ENCODE peak calls at places on chromosome 10, in seven cellular contexts. One of them, this sample, is unnamed.

GRCh38 chr10:42552188-42553063 is 85.9 kb downstream of the ZNF33B start:
- DNase-seq in GM12892: peak; percentile 70
- DNase-seq in stomach: peak; percentile 97
- DNase-seq in adrenal gland: peak; percentile 97
- DNase-seq in Peyer's patch: peak; percentile 95
- DNase-seq in IMR-90: peak; percentile 97
- DNase-seq in HCT116: peak; percentile 95
- DNase-seq in this sample: peak; percentile 80

GRCh38 chr10:46534828-46535524 is 21.5 kb downstream of the GPRIN2 start:
- DNase-seq in GM12892: no peak
- DNase-seq in IMR-90: no peak
- DNase-seq in HCT116: no peak
- DNase-seq in Peyer's patch: no peak
- DNase-seq in stomach: peak; percentile 21
- DNase-seq in adrenal gland: no peak
- DNase-seq in this sample: no peak

GRCh38 chr10:127740596-127740995 is 3.6 kb downstream of the FOXI2 start:
- DNase-seq in stomach: no peak
- DNase-seq in IMR-90: no peak
- DNase-seq in adrenal gland: peak; percentile 44
- DNase-seq in HCT116: no peak
- DNase-seq in GM12892: no peak
- DNase-seq in Peyer's patch: no peak
- DNase-seq in this sample: no peak

GRCh38 chr10:63666836-63667383 is 145.7 kb downstream of the REEP3 start:
- DNase-seq in GM12892: peak; percentile 27
- DNase-seq in IMR-90: peak; percentile 94
- DNase-seq in adrenal gland: peak; percentile 32
- DNase-seq in stomach: no peak
- DNase-seq in HCT116: no peak
- DNase-seq in Peyer's patch: no peak
- DNase-seq in this sample: no peak

GRCh38 chr10:33215154-33215553 is 119.3 kb downstream of the NRP1 start:
- DNase-seq in IMR-90: peak; percentile 77
- DNase-seq in stomach: no peak
- DNase-seq in HCT116: no peak
- DNase-seq in adrenal gland: no peak
- DNase-seq in Peyer's patch: no peak
- DNase-seq in GM12892: no peak
- DNase-seq in this sample: no peak

GRCh38 chr10:132516771-132517725 is 20.5 kb upstream of the INPP5A start:
- DNase-seq in Peyer's patch: peak; percentile 77
- DNase-seq in GM12892: no peak
- DNase-seq in IMR-90: peak; percentile 96
- DNase-seq in stomach: peak; percentile 87
- DNase-seq in HCT116: no peak
- DNase-seq in adrenal gland: peak; percentile 97
- DNase-seq in this sample: peak; percentile 92

GRCh38 chr10:131146790-131147189 is 164.7 kb downstream of the TCERG1L start:
- DNase-seq in GM12892: no peak
- DNase-seq in HCT116: no peak
- DNase-seq in stomach: no peak
- DNase-seq in IMR-90: no peak
- DNase-seq in Peyer's patch: no peak
- DNase-seq in adrenal gland: peak; percentile 21
- DNase-seq in this sample: no peak

GRCh38 chr10:61319550-61320256 is 133.5 kb downstream of the TMEM26 start:
- DNase-seq in Peyer's patch: no peak
- DNase-seq in stomach: no peak
- DNase-seq in GM12892: no peak
- DNase-seq in adrenal gland: no peak
- DNase-seq in HCT116: no peak
- DNase-seq in IMR-90: peak; percentile 6
- DNase-seq in this sample: no peak

GRCh38 chr10:68560201-68560915 is at the start of gene TET1:
- DNase-seq in GM12892: peak; percentile 41
- DNase-seq in HCT116: peak; percentile 33
- DNase-seq in adrenal gland: peak; percentile 41
- DNase-seq in Peyer's patch: peak; percentile 49
- DNase-seq in IMR-90: peak; percentile 59
- DNase-seq in stomach: peak; percentile 46
- DNase-seq in this sample: peak; percentile 80
- TF ChIP-seq POLR2A in GM12892: no peak
- TF ChIP-seq POLR2A in HCT116: peak; percentile 64
- TF ChIP-seq POLR2A in adrenal gland: no peak
- TF ChIP-seq POLR2A in Peyer's patch: peak; percentile 13
- TF ChIP-seq POLR2A in IMR-90: peak; percentile 29
- TF ChIP-seq POLR2A in stomach: no peak
- TF ChIP-seq POLR2A in this sample: peak; percentile 52

GRCh38 chr10:3909339-3909738 is 124.3 kb upstream of the KLF6 start:
- DNase-seq in adrenal gland: no peak
- DNase-seq in IMR-90: no peak
- DNase-seq in HCT116: no peak
- DNase-seq in Peyer's patch: no peak
- DNase-seq in GM12892: no peak
- DNase-seq in stomach: no peak
- DNase-seq in this sample: no peak

GRCh38 chr10:3914702-3915101 is 129.7 kb upstream of the KLF6 start:
- DNase-seq in adrenal gland: no peak
- DNase-seq in HCT116: no peak
- DNase-seq in IMR-90: no peak
- DNase-seq in stomach: no peak
- DNase-seq in Peyer's patch: no peak
- DNase-seq in GM12892: no peak
- DNase-seq in this sample: no peak

GRCh38 chr10:3911241-3911640 is 126.2 kb upstream of the KLF6 start:
- DNase-seq in adrenal gland: no peak
- DNase-seq in GM12892: no peak
- DNase-seq in IMR-90: no peak
- DNase-seq in HCT116: no peak
- DNase-seq in stomach: no peak
- DNase-seq in Peyer's patch: no peak
- DNase-seq in this sample: no peak

GRCh38 chr10:3908183-3908582 is 123.2 kb upstream of the KLF6 start:
- DNase-seq in HCT116: no peak
- DNase-seq in stomach: no peak
- DNase-seq in GM12892: no peak
- DNase-seq in IMR-90: no peak
- DNase-seq in adrenal gland: no peak
- DNase-seq in Peyer's patch: no peak
- DNase-seq in this sample: no peak

DNA sequence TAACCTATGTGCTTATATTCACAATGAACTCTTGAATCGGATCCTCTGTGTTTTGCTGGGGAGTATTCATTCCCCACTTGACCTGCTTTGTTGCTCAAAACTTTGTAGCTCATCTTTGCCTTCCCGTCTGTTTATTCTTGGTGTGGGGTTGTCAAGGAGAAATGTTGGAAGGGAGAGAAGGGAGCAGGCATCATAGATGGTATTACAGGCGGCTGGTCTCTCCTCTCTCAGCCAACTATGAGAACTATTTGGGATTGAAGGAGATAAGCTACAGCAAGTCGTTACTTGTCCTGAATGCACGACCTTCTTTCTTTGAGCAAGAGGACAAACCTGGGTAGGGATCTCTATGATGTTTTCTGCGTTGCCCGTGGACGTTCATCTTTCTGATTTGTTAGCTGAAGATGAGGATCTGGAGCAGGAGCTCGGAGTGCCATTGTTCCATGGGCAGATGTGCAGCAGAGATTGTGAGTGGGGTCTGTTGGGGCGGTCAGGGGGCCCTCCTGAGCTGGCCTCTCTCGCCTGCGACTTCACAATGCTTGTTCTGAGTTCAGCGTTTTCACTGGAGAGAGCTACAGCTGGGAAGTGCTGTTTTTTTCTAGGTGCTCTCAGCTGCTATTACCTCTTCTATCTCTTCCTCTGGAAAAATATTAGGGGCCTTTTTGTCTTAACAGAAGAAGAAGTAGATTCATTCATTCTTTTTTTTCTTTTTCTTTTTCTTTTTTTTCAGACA is 126.9 kb upstream of the KLF6 start:
- DNase-seq in GM12892: no peak
- DNase-seq in Peyer's patch: no peak
- DNase-seq in stomach: no peak
- DNase-seq in IMR-90: peak; percentile 31
- DNase-seq in HCT116: no peak
- DNase-seq in adrenal gland: no peak
- DNase-seq in this sample: no peak
- TF ChIP-seq POLR2A in GM12892: no peak
- TF ChIP-seq POLR2A in Peyer's patch: no peak
- TF ChIP-seq POLR2A in stomach: no peak
- TF ChIP-seq POLR2A in IMR-90: no peak
- TF ChIP-seq POLR2A in HCT116: no peak
- TF ChIP-seq POLR2A in adrenal gland: no peak
- TF ChIP-seq POLR2A in this sample: no peak

GRCh38 chr10:87873656-87874055 is 10.2 kb downstream of the PTEN start:
- DNase-seq in Peyer's patch: no peak
- DNase-seq in GM12892: no peak
- DNase-seq in HCT116: no peak
- DNase-seq in IMR-90: no peak
- DNase-seq in adrenal gland: no peak
- DNase-seq in stomach: no peak
- DNase-seq in this sample: no peak

GRCh38 chr10:87875929-87876571 is 12.6 kb downstream of the PTEN start:
- DNase-seq in GM12892: no peak
- DNase-seq in HCT116: no peak
- DNase-seq in IMR-90: no peak
- DNase-seq in Peyer's patch: no peak
- DNase-seq in adrenal gland: no peak
- DNase-seq in stomach: no peak
- DNase-seq in this sample: no peak

GRCh38 chr10:87882555-87883294 is 19.3 kb downstream of the PTEN start:
- DNase-seq in adrenal gland: no peak
- DNase-seq in GM12892: no peak
- DNase-seq in HCT116: no peak
- DNase-seq in stomach: no peak
- DNase-seq in IMR-90: no peak
- DNase-seq in Peyer's patch: no peak
- DNase-seq in this sample: no peak

DNA sequence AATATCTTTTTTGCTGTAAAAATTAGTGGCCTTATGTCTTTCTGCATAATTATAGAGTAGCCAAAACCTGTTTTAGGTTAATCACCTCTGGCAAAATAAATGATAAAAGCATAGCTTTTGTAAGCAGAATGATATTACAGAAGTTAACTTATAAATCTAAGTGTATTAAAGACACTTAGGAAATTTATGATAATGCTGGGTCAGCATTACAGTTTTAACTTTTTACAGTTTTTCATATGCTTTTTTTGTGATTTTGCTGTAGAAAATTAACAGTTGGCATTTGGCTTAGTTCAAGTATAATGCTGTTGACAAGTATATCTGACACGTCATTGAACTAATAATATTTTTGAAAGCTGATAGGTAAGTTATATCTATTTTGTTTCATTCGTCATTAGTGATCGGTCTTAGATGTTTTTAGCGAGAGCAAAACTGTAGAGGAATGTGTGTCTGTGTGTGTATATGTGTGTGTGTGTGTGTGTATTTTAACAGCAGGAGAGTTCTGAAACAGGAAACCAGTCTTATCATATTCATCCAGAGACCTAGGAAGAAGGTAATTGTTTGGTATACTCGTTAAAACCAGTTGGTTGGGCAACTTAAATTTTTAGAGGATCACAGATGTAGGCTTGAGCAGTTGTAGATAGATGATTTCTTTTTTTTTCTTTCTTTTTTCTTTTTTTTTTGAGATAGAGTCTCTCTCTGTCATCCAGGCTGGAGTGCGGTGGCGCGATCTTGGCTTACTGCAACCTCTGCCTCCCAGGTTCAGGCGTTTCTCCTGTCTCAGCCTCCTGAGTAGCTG is 15.4 kb downstream of the PTEN start:
- DNase-seq in adrenal gland: no peak
- DNase-seq in Peyer's patch: no peak
- DNase-seq in GM12892: no peak
- DNase-seq in IMR-90: no peak
- DNase-seq in HCT116: no peak
- DNase-seq in stomach: no peak
- DNase-seq in this sample: no peak
- TF ChIP-seq POLR2A in adrenal gland: no peak
- TF ChIP-seq POLR2A in Peyer's patch: no peak
- TF ChIP-seq POLR2A in GM12892: no peak
- TF ChIP-seq POLR2A in IMR-90: no peak
- TF ChIP-seq POLR2A in HCT116: no peak
- TF ChIP-seq POLR2A in stomach: no peak
- TF ChIP-seq POLR2A in this sample: no peak

GRCh38 chr10:68332259-68333057 is at the start of gene PBLD:
- DNase-seq in HCT116: peak; percentile 43
- DNase-seq in adrenal gland: peak; percentile 85
- DNase-seq in GM12892: peak; percentile 27
- DNase-seq in stomach: peak; percentile 73
- DNase-seq in Peyer's patch: peak; percentile 84
- DNase-seq in IMR-90: peak; percentile 74
- DNase-seq in this sample: peak; percentile 28
- TF ChIP-seq POLR2A in HCT116: no peak
- TF ChIP-seq POLR2A in adrenal gland: peak; percentile 94
- TF ChIP-seq POLR2A in GM12892: peak; percentile 71
- TF ChIP-seq POLR2A in stomach: peak; percentile 51
- TF ChIP-seq POLR2A in Peyer's patch: peak; percentile 61
- TF ChIP-seq POLR2A in IMR-90: peak; percentile 89
- TF ChIP-seq POLR2A in this sample: peak; percentile 72

GRCh38 chr10:22251751-22252285 is 34.0 kb upstream of the EBLN1 start:
- DNase-seq in Peyer's patch: peak; percentile 62
- DNase-seq in GM12892: peak; percentile 43
- DNase-seq in stomach: peak; percentile 49
- DNase-seq in HCT116: no peak
- DNase-seq in IMR-90: no peak
- DNase-seq in adrenal gland: peak; percentile 65
- DNase-seq in this sample: no peak
- TF ChIP-seq POLR2A in Peyer's patch: no peak
- TF ChIP-seq POLR2A in GM12892: no peak
- TF ChIP-seq POLR2A in stomach: no peak
- TF ChIP-seq POLR2A in HCT116: peak; percentile 29
- TF ChIP-seq POLR2A in IMR-90: no peak
- TF ChIP-seq POLR2A in adrenal gland: peak; percentile 23
- TF ChIP-seq POLR2A in this sample: no peak

This sample was measured in H54.